ENCODE peak calls at places on chromosomes 6 and 20, in seven cellular contexts. F is effector memory CD8-positive, alpha-beta T cell; K is H9; M is activated T-cell treated with anti-CD3 and anti-CD28 coated beads for 1 hour; I is mammary epithelial cell; U is HT1080; J is K562. N is an unnamed sample.
A peak's percentile ranks its signal among the peaks of the same experiment; 100 is the strongest.

GRCh38 chr6:154969796-154970195 is 25.3 kb upstream of the TIAM2 start:
- DNase-seq in M (no peak), I (peak; percentile 41), K (no peak), J (no peak), U (no peak), F (no peak), N (no peak)

GRCh38 chr6:52087498-52087999 is at the start of gene PKHD1:
- DNase-seq in J (peak; percentile 17), K (no peak), I (peak; percentile 43), U (peak; percentile 4), F (no peak), M (no peak), N (no peak)

GRCh38 chr6:125526007-125526720 is 223.3 kb upstream of the HEY2 start:
- DNase-seq in U (no peak), M (no peak), K (no peak), J (no peak), I (no peak), F (no peak), N (no peak)

GRCh38 chr6:111503194-111503593 is 20.2 kb upstream of the REV3L start:
- DNase-seq in J (no peak), M (no peak), U (no peak), I (no peak), F (no peak), K (no peak), N (no peak)

GRCh38 chr6:39118921-39119320 is 3.9 kb upstream of the SAYSD1 start:
- DNase-seq in I (no peak), J (no peak), K (no peak), M (no peak), U (no peak), F (no peak), N (no peak)

GRCh38 chr6:34340906-34341480 is 51.5 kb downstream of the NUDT3 start:
- DNase-seq in U (no peak), F (no peak), K (no peak), I (no peak), M (no peak), J (no peak), N (no peak)

GRCh38 chr20:59776059-59776603 is 157.3 kb downstream of the SYCP2 start:
- DNase-seq in I (no peak), J (no peak), K (peak; percentile 10), U (no peak), F (no peak), M (no peak), N (peak; percentile 22)

GRCh38 chr6:43984442-43985321 is 142.6 kb downstream of the MRPL14 start:
- DNase-seq in J (no peak), F (no peak), U (no peak), I (no peak), M (no peak), K (no peak), N (no peak)

GRCh38 chr6:155850408-155850841 is 394.8 kb upstream of the NOX3 start:
- DNase-seq in F (no peak), J (no peak), M (no peak), K (no peak), U (peak; percentile 89), I (peak; percentile 39), N (no peak)

GRCh38 chr20:227439-228105 is 514 bp downstream of the DEFB129 start:
- DNase-seq in I (no peak), U (no peak), K (no peak), J (no peak), F (no peak), M (no peak), N (no peak)

GRCh38 chr20:57514273-57514751 is 10.6 kb downstream of the CTCFL start:
- DNase-seq in U (peak; percentile 50), K (peak; percentile 73), J (peak; percentile 63), F (no peak), I (peak; percentile 57), M (no peak), N (peak; percentile 70)

GRCh38 chr20:35013421-35014411 is 58.0 kb downstream of the MYH7B start:
- DNase-seq in I (no peak), U (no peak), M (no peak), F (no peak), K (peak; percentile 14), J (no peak), N (no peak)

GRCh38 chr20:34922654-34923381 is 32.8 kb downstream of the GSS start:
- DNase-seq in M (no peak), I (peak; percentile 80), F (no peak), U (peak; percentile 67), K (no peak), J (no peak), N (no peak)

GRCh38 chr20:51017313-51017712 is 5.6 kb downstream of the KCNG1 start:
- DNase-seq in M (no peak), J (no peak), I (no peak), F (no peak), K (no peak), U (no peak), N (no peak)

GRCh38 chr6:159065091-159065490 is 20.3 kb upstream of the TAGAP start:
- DNase-seq in K (no peak), I (no peak), M (no peak), J (no peak), U (no peak), F (no peak), N (no peak)

GRCh38 chr6:159062564-159062945 is 17.8 kb upstream of the TAGAP start:
- DNase-seq in J (no peak), K (no peak), I (no peak), F (peak; percentile 66), U (no peak), M (peak; percentile 30), N (no peak)

GRCh38 chr6:156916108-156916801 is 139.1 kb downstream of the ARID1B start:
- DNase-seq in M (no peak), F (no peak), K (no peak), J (no peak), I (no peak), U (no peak), N (no peak)

GRCh38 chr6:7505196-7505699 is 36.2 kb upstream of the DSP start:
- DNase-seq in I (peak; percentile 100), F (no peak), K (peak; percentile 92), U (peak; percentile 99), J (peak; percentile 6), M (no peak), N (no peak)

N was measured in mesothelial cell of epicardium.